ENCODE peak calls at places on chromosome 18, in ten cellular contexts. B, C, L, R, V, O, Y, A, D and I are unnamed samples.
A peak's percentile ranks its signal among the peaks of the same experiment; 100 is the strongest.

GRCh38 chr18:78891185-78891762 is 88.3 kb upstream of the SALL3 start:
- DNase-seq in B (no peak), C (no peak), L (no peak), R (no peak), V (no peak), O (no peak), Y (no peak), A (no peak), D (no peak), I (no peak)

GRCh38 chr18:12236934-12237832 is 17.0 kb upstream of the CIDEA start:
- DNase-seq in B (no peak), C (peak; percentile 85), L (no peak), R (no peak), V (peak; percentile 78), O (peak; percentile 75), Y (peak; percentile 46), A (peak; percentile 71), D (peak; percentile 65), I (no peak)

GRCh38 chr18:49135871-49136270 is 185.1 kb upstream of the SMAD7 start:
- DNase-seq in B (no peak), C (no peak), L (no peak), R (no peak), V (no peak), O (no peak), Y (no peak), A (no peak), D (no peak), I (no peak)

GRCh38 chr18:23547806-23548205 is 38.5 kb downstream of the NPC1 start:
- DNase-seq in B (no peak), C (no peak), L (no peak), R (no peak), V (no peak), O (no peak), Y (no peak), A (peak; percentile 36), D (peak; percentile 19), I (no peak)

GRCh38 chr18:49335677-49336076 is 124.8 kb downstream of the DYM start:
- DNase-seq in B (no peak), C (no peak), L (no peak), R (no peak), V (no peak), O (no peak), Y (no peak), A (no peak), D (no peak), I (no peak)

GRCh38 chr18:35861367-35862114 is 110.9 kb upstream of the RMP24 start:
- DNase-seq in B (no peak), C (no peak), L (no peak), R (no peak), V (no peak), O (no peak), Y (no peak), A (no peak), D (no peak), I (no peak)

GRCh38 chr18:5452943-5453342 is 90.9 kb downstream of the EPB41L3 start:
- DNase-seq in B (no peak), C (no peak), L (no peak), R (no peak), V (no peak), O (no peak), Y (no peak), A (no peak), D (no peak), I (no peak)

GRCh38 chr18:12420831-12421421 is 13.2 kb downstream of the PRELID3A start:
- DNase-seq in B (no peak), C (no peak), L (no peak), R (no peak), V (no peak), O (no peak), Y (no peak), A (no peak), D (no peak), I (no peak)

GRCh38 chr18:23143871-23144270 is 8.6 kb downstream of the CABLES1 start:
- DNase-seq in B (no peak), C (no peak), L (no peak), R (no peak), V (no peak), O (no peak), Y (no peak), A (no peak), D (no peak), I (no peak)

GRCh38 chr18:21443776-21444464 is 156.6 kb downstream of the ESCO1 start:
- DNase-seq in B (no peak), C (no peak), L (no peak), R (no peak), V (no peak), O (no peak), Y (no peak), A (no peak), D (no peak), I (no peak)

GRCh38 chr18:69725855-69726508 is 221.7 kb downstream of the CD226 start:
- DNase-seq in B (no peak), C (no peak), L (no peak), R (no peak), V (no peak), O (no peak), Y (no peak), A (no peak), D (no peak), I (no peak)

GRCh38 chr18:40855661-40856060 is 1099.4 kb upstream of the PIK3C3 start:
- DNase-seq in B (no peak), C (no peak), L (no peak), R (no peak), V (no peak), O (no peak), Y (no peak), A (no peak), D (no peak), I (no peak)

GRCh38 chr18:67652296-67652695 is 135.8 kb upstream of the DSEL start:
- DNase-seq in B (no peak), C (no peak), L (no peak), R (no peak), V (no peak), O (no peak), Y (no peak), A (no peak), D (no peak), I (no peak)

GRCh38 chr18:12858961-12859360 is 25.1 kb downstream of the PTPN2 start:
- DNase-seq in B (no peak), C (no peak), L (no peak), R (no peak), V (no peak), O (no peak), Y (no peak), A (no peak), D (no peak), I (no peak)

GRCh38 chr18:10378688-10379465 is 75.6 kb upstream of the APCDD1 start:
- DNase-seq in B (no peak), C (no peak), L (no peak), R (no peak), V (no peak), O (no peak), Y (no peak), A (no peak), D (no peak), I (no peak)
- H3K27ac ChIP-seq in B (peak overlapping the region; percentile 58), C (no peak overlapping the region), L (no peak overlapping the region), R (no peak overlapping the region), V (no peak overlapping the region), O (no peak overlapping the region), Y (no peak overlapping the region), A (no peak overlapping the region), D (no peak overlapping the region), I (no peak overlapping the region)

DNA sequence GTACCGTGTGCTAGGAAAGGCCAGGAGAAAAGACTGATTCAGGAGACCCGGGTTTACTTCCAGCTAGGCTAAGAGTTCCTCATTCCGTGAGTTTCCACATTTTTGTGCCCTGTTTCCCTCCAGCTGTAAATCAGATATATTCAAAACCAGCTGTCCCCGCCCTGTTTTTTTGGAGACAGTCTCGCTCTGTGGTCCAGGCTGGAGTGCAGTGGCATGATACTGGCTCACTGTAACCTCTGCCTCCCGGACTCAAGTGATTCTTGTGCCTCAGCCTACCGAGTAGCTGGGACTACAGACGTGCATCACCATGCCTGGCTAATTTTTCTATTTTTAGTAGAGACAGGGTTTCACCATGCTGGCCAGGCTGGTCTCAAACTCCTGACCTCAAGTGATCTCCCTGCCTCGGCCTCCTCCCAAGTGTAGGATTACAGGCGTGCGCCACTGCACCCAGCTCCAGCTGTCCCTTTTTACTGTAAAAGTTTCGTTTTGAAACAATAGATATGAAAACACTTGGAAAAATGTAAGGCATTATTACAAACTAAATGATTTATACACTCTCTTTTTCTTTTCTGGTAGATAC is 112.8 kb upstream of the SEC11C start:
- DNase-seq in B (no peak), C (no peak), L (no peak), R (no peak), V (no peak), O (no peak), Y (no peak), A (no peak), D (no peak), I (no peak)
- H3K27ac ChIP-seq in B (no peak overlapping the region), C (no peak overlapping the region), L (no peak overlapping the region), R (no peak overlapping the region), V (no peak overlapping the region), O (no peak overlapping the region), Y (no peak overlapping the region), A (no peak overlapping the region), D (no peak overlapping the region), I (no peak overlapping the region)

GRCh38 chr18:3463052-3463451 is 13.1 kb downstream of the TGIF1 start:
- DNase-seq in B (no peak), C (no peak), L (no peak), R (no peak), V (no peak), O (no peak), Y (no peak), A (no peak), D (no peak), I (no peak)
- H3K27ac ChIP-seq in B (no peak overlapping the region), C (no peak overlapping the region), L (peak overlapping the region; percentile 49), R (no peak overlapping the region), V (peak overlapping the region; percentile 22), O (no peak overlapping the region), Y (no peak overlapping the region), A (no peak overlapping the region), D (peak overlapping the region; percentile 39), I (no peak overlapping the region)

GRCh38 chr18:9775172-9775571 is 67.1 kb downstream of the RAB31 start:
- DNase-seq in B (no peak), C (no peak), L (no peak), R (no peak), V (no peak), O (no peak), Y (no peak), A (no peak), D (no peak), I (no peak)

GRCh38 chr18:9771977-9772660 is 64.0 kb downstream of the RAB31 start:
- DNase-seq in B (no peak), C (no peak), L (no peak), R (no peak), V (no peak), O (no peak), Y (no peak), A (no peak), D (no peak), I (no peak)

GRCh38 chr18:9771261-9771976 is 63.3 kb downstream of the RAB31 start:
- DNase-seq in B (no peak), C (peak; percentile 85), L (no peak), R (peak; percentile 71), V (peak; percentile 83), O (peak; percentile 87), Y (peak; percentile 13), A (peak; percentile 64), D (peak; percentile 81), I (no peak)

GRCh38 chr18:9772847-9773677 is 65.0 kb downstream of the RAB31 start:
- DNase-seq in B (no peak), C (no peak), L (no peak), R (no peak), V (no peak), O (no peak), Y (no peak), A (no peak), D (no peak), I (no peak)

GRCh38 chr18:9774150-9774549 is 66.0 kb downstream of the RAB31 start:
- DNase-seq in B (no peak), C (no peak), L (no peak), R (no peak), V (no peak), O (no peak), Y (no peak), A (no peak), D (no peak), I (no peak)
- H3K27ac ChIP-seq in B (no peak overlapping the region), C (no peak overlapping the region), L (no peak overlapping the region), R (no peak overlapping the region), V (no peak overlapping the region), O (no peak overlapping the region), Y (no peak overlapping the region), A (no peak overlapping the region), D (no peak overlapping the region), I (no peak overlapping the region)